ENCODE peak calls at places on chromosomes 3 and 15, in ten cellular contexts. Q is vagina, X is fibroblast of lung, C is stomach, M is IMR-90, P is K562, N is testis, E is tibial artery, I is left lung, O is thyroid gland. B is an unnamed sample. For H3K27me3, the result is how much of the 10 kb centered on the place peaks cover.

GRCh38 chr3:16837602-16838001 is 47.2 kb upstream of the PLCL2 start:
- DNase-seq in O (no peak), C (no peak), X (no peak), P (no peak), I (peak), N (no peak), E (peak), Q (no peak), M (no peak), B (no peak)

GRCh38 chr15:64284037-64284436 is 71.9 kb downstream of the CSNK1G1 start:
- DNase-seq in N (no peak), I (no peak), P (no peak), C (no peak), X (peak), Q (no peak), O (no peak), E (no peak), M (peak), B (no peak)

GRCh38 chr3:35383216-35383615 is 256.1 kb upstream of the ARPP21 start:
- DNase-seq in M (no peak), E (no peak), C (no peak), N (no peak), X (no peak), P (no peak), Q (no peak), I (no peak), O (no peak), B (no peak)

GRCh38 chr15:37758412-37758811 is 176.0 kb upstream of the TMCO5A start:
- DNase-seq in M (no peak), I (no peak), N (no peak), O (no peak), X (no peak), C (peak), P (no peak), Q (no peak), E (no peak), B (no peak)

GRCh38 chr3:119580148-119580760 is 962 bp downstream of the ADPRH start:
- DNase-seq in O (peak), X (no peak), P (no peak), M (no peak), I (no peak), E (peak), N (peak), Q (no peak), C (no peak), B (no peak)

GRCh38 chr3:111899966-111900365 is 40.9 kb downstream of the PHLDB2 start:
- DNase-seq in Q (no peak), I (no peak), X (no peak), O (no peak), N (no peak), P (no peak), E (no peak), M (no peak), C (no peak), B (no peak)

GRCh38 chr15:31031471-31032064 is 40.1 kb upstream of the MTMR10 start:
- DNase-seq in O (no peak), E (no peak), M (peak), I (no peak), X (peak), C (no peak), P (no peak), N (no peak), Q (no peak), B (no peak)

GRCh38 chr3:136731274-136731884 is 20.8 kb downstream of the STAG1 start:
- DNase-seq in M (no peak), O (no peak), Q (no peak), I (no peak), X (no peak), C (no peak), P (no peak), E (no peak), N (no peak), B (no peak)

GRCh38 chr3:153714588-153715285 is 406.5 kb upstream of the ARHGEF26 start:
- DNase-seq in M (no peak), I (no peak), X (peak), E (no peak), C (no peak), Q (no peak), O (no peak), P (no peak), N (no peak), B (no peak)

GRCh38 chr3:34364345-34364744 is 565.9 kb downstream of the PDCD6IP start:
- DNase-seq in O (no peak), X (no peak), C (no peak), P (no peak), M (no peak), Q (no peak), E (no peak), I (no peak), N (no peak), B (no peak)

GRCh38 chr3:51798561-51798960 is 19.5 kb upstream of the IQCF6 start:
- DNase-seq in N (no peak), M (no peak), X (no peak), Q (no peak), E (no peak), O (no peak), C (no peak), P (peak), I (no peak), B (no peak)

GRCh38 chr15:72873379-72874233 is 90.0 kb upstream of the ADPGK start:
- DNase-seq in E (no peak), P (no peak), I (no peak), X (no peak), N (no peak), C (no peak), M (no peak), Q (peak), O (no peak), B (no peak)

GRCh38 chr3:178072391-178072790 is 463.8 kb upstream of the KCNMB2 start:
- DNase-seq in O (no peak), E (no peak), M (peak), P (no peak), N (no peak), I (no peak), C (no peak), Q (no peak), X (peak), B (no peak)

GRCh38 chr3:60669636-60670035 is 581.6 kb downstream of the FHIT start:
- DNase-seq in Q (no peak), E (no peak), X (no peak), P (no peak), M (no peak), I (no peak), C (no peak), N (no peak), O (no peak), B (no peak)

GRCh38 chr3:138944136-138944658 is 2.7 kb downstream of the FOXL2 start:
- DNase-seq in E (no peak), N (no peak), P (no peak), I (peak), O (no peak), X (peak), Q (no peak), M (no peak), C (no peak), B (no peak)

GRCh38 chr3:138944842-138945645 is 1.9 kb downstream of the FOXL2 start:
- DNase-seq in O (peak), I (peak), C (no peak), E (no peak), P (peak), Q (no peak), N (peak), X (no peak), M (no peak), B (no peak)

GRCh38 chr3:138946554-138947302 is at the start of the genes FOXL2 and FOXL2NB:
- DNase-seq in P (peak), I (peak), E (no peak), M (peak), N (peak), Q (no peak), X (peak), O (no peak), C (no peak), B (no peak)

GRCh38 chr3:138947303-138948121 is 495 bp downstream of the FOXL2NB start:
- DNase-seq in M (no peak), C (no peak), P (peak), Q (no peak), E (no peak), I (no peak), X (no peak), O (no peak), N (no peak), B (no peak)

GRCh38 chr3:138945646-138946553 is 1.0 kb downstream of the FOXL2 start:
- DNase-seq in Q (no peak), P (peak), E (no peak), M (peak), I (peak), X (no peak), C (peak), O (no peak), N (peak), B (no peak)
- TF ChIP-seq CTCF in Q (no peak), P (peak), E (no peak), M (peak), I (no peak), X (no peak), C (no peak), O (no peak), N (no peak), B (no peak)

DNA sequence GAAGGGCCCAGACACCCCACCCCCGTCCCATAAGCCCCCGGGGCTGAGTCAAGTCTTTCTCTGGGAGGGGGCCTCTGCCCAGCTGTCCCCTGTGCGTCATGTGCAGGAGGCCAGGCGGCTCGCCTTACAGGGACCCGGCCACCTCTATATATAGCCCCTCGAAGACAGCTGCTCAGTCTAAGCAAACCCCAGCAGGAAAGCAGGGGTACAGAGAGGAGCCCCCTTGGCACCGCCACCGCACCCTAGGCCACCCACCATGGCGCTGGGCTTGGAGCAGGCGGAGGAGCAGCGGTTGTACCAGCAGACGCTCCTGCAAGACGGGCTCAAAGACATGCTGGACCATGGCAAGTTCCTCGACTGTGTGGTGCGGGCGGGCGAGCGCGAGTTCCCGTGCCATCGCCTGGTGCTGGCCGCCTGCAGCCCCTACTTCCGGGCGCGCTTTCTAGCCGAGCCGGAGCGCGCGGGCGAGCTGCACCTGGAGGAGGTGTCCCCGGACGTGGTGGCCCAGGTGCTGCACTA is at the start of gene KLHL40:
- DNase-seq in O (no peak), C (no peak), Q (no peak), E (no peak), N (no peak), I (peak), M (no peak), P (no peak), X (no peak), B (no peak)
- H3K27me3 ChIP-seq in O (under half), C (under half), Q (under half), E (under half), N (under half), I (under half), M (under half), P (half or more), X (under half), B (under half)

DNA sequence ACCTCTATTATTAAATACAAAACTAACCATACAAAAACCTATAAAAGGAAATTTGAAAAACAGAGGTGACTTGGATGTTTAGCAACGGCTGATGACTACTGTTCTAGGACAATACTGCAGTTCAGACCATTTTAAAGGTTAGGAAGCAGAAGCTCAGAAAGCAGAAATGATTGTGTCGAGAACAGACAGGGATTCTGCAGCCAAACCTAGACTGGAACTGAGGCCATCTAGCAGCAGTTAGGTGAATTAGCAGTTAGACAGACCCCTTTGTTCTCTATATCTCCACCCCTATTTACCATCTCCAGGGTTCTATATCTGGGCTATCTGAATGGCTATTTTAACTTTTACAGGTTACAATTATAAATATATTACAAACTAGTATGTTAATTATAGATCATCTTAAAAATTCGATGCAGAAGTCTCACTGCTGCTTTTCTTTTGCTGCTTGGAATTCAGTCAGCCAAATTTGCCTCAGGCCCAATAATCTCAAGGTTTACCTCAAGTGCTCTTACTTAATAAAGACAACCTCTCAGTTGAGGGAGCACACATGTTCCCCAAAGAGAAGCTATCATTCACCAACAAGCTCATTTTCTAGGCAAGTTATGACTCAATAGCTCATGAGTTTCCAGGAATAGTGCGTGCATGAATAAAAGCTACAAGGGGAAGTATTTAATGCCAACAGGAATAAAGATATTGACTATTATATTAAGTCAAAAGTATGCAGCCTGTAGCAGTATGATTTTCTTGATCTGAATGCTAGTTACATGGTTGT is 9.3 kb upstream of the IL1RAP start:
- DNase-seq in Q (no peak), M (peak), C (no peak), P (no peak), O (no peak), N (no peak), I (no peak), E (no peak), X (peak), B (no peak)
- TF ChIP-seq CTCF in Q (no peak), M (no peak), C (no peak), P (no peak), O (no peak), N (no peak), I (no peak), E (no peak), X (no peak), B (no peak)

GRCh38 chr3:39809181-39809994 is at the start of gene MYRIP:
- DNase-seq in M (no peak), I (peak), X (no peak), N (peak), C (peak), E (peak), P (peak), Q (no peak), O (peak), B (no peak)

GRCh38 chr3:39806820-39807219 is 2.6 kb upstream of the MYRIP start:
- DNase-seq in X (no peak), M (no peak), N (no peak), E (no peak), Q (no peak), O (no peak), P (no peak), I (no peak), C (no peak), B (no peak)

GRCh38 chr3:39809995-39810595 is 686 bp downstream of the MYRIP start:
- DNase-seq in Q (no peak), M (no peak), X (no peak), I (peak), N (no peak), C (peak), E (no peak), P (no peak), O (peak), B (no peak)

GRCh38 chr3:39810647-39811161 is 1.3 kb downstream of the MYRIP start:
- DNase-seq in N (no peak), M (no peak), O (no peak), C (no peak), I (no peak), X (no peak), Q (no peak), E (no peak), P (no peak), B (no peak)

GRCh38 chr3:39808467-39809180 is 785 bp upstream of the MYRIP start:
- DNase-seq in Q (no peak), O (peak), X (no peak), I (peak), E (no peak), P (no peak), N (peak), C (peak), M (no peak), B (no peak)
- H3K27me3 ChIP-seq in Q (under half), O (under half), X (under half), I (half or more), E (under half), P (under half), N (under half), C (under half), M (under half), B (half or more)

DNA sequence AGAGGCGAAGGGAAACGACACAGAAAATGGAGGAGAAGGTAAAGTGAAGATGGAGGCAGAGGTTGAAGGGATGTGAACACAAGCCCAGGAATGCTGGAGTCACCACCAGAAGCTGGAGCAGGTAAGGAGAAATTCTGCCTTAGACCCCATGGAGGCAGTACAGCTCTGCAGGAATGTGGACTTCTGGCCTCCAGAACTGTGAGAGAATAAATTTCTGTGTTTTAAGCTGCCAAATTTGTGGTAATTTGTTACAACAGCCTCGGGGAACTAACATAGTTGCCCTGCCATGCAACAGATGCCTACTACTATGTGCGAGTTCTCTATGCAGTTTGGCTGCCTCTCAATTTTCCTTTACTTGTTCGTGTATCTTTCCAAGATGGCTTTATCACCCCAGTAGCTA is 394.1 kb downstream of the TUSC7 start:
- DNase-seq in C (no peak), P (no peak), X (no peak), O (no peak), M (no peak), I (no peak), Q (no peak), E (no peak), N (no peak), B (no peak)
- TF ChIP-seq CTCF in C (no peak), P (no peak), X (no peak), O (no peak), M (no peak), I (no peak), Q (no peak), E (no peak), N (no peak), B (no peak)

GRCh38 chr3:186826978-186827857 is 15.3 kb upstream of the ADIPOQ start:
- DNase-seq in N (peak), X (peak), P (peak), M (peak), I (peak), O (peak), Q (no peak), E (peak), C (peak), B (peak)

GRCh38 chr3:186828340-186828739 is 14.2 kb upstream of the ADIPOQ start:
- DNase-seq in O (no peak), E (no peak), Q (no peak), C (no peak), M (no peak), P (no peak), X (no peak), I (no peak), N (no peak), B (no peak)

GRCh38 chr3:186826316-186826977 is 16.1 kb upstream of the ADIPOQ start:
- DNase-seq in X (no peak), O (no peak), E (no peak), C (no peak), M (no peak), Q (no peak), P (no peak), I (no peak), N (no peak), B (no peak)

DNA sequence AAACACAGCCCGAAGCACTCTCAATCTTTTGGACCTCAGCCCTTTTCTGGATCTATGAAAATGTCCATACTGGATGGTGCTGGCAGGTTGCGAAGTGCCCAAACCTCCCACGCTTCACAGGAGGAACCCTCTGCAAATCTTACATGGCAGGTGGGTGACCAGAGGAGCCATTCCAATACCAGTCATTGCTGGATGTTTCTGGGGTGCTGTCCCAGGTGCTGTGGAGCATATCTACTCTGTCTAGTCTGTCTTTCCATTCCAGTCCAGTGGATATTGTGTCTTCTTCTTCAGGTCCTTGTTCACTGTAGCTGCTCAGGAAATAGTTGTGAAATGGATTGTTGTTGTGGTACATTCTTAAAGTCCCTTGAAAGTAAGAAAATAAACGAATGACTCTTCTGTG is 10.7 kb upstream of the ADIPOQ start:
- DNase-seq in X (no peak), I (no peak), Q (no peak), E (no peak), N (no peak), M (no peak), O (no peak), C (no peak), P (no peak), B (no peak)
- H3K27me3 ChIP-seq in X (under half), I (half or more), Q (under half), E (under half), N (under half), M (under half), O (under half), C (half or more), P (under half), B (under half)

DNA sequence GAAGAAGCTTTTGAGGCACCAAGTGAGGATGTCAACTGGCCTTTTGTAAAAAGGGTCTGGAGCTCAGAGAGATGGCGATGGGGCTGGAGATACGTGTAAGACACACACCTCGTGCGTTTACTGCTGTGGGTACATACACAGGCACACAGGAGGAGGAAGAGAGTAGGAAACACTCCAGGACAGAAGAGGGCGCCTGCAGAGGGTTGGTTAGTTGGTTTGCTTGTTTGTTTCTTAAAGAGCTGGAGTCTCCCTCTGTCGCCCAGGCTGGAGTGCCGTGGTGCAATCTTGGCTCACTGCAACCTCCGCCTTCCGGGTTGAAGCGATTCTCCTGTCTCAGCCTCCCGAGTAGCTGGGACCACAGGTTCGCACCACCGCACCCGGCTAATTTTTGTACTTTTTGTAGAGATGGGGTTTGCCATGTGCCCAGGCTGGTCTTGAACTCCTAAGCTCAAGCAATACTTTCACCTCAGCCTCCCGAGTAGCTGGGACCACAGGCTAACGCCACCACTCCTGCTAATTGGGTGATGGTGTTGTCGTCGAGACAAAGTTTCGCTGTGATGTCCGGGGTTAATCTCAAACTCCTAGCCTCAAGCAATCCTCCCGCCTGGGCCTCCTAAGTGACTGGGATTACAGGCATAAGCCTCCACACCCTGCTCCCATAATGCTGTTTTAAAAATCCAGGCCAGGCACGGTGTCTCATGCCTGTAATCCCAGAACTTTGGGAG is 1.2 kb upstream of the PRR20G start:
- DNase-seq in I (peak), X (no peak), E (no peak), O (no peak), N (no peak), C (no peak), P (no peak), Q (no peak), M (no peak), B (no peak)
- TF ChIP-seq CTCF in I (no peak), X (no peak), E (no peak), O (no peak), N (no peak), C (no peak), P (peak), Q (no peak), M (no peak), B (no peak)

DNA sequence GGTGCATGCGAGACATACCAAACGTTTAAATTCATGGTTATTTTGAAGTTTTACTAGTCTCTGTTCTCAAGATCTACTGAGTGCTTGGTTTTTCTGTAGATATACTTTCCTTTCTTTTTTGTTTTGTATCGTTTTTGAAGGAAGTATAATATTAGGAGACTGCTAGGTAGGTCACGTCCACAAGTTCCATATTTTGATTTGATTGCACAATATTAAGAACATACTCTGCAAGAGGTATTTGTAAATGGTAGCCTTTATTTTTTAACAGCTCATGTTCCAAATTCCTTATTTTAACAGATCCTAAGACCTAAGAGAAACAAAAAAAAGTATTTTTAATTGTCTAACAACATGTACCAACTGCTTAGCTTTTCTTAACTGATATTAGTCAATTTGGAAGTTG is 156.7 kb downstream of the SERPINI1 start:
- DNase-seq in P (no peak), C (no peak), I (no peak), N (no peak), Q (no peak), M (no peak), E (no peak), X (no peak), O (no peak), B (no peak)
- H3K27me3 ChIP-seq in P (under half), C (under half), I (under half), N (under half), Q (under half), M (under half), E (under half), X (under half), O (under half), B (under half)